ENCODE peak calls at places on chromosomes 11 and 22, in five cellular contexts. One of them, this sample, is unnamed.

GRCh38 chr22:37533995-37534394 is 14.8 kb upstream of the CARD10 start:
- DNase-seq in GM23248: peak
- DNase-seq in CD4-positive, CD25-positive, alpha-beta regulatory T cell: no peak
- DNase-seq in colonic mucosa: no peak
- DNase-seq in IMR-90: peak
- DNase-seq in this sample: no peak

GRCh38 chr11:134411887-134412507 is at the start of gene B3GAT1:
- DNase-seq in colonic mucosa: no peak
- DNase-seq in GM23248: no peak
- DNase-seq in IMR-90: no peak
- DNase-seq in CD4-positive, CD25-positive, alpha-beta regulatory T cell: no peak
- DNase-seq in this sample: no peak

GRCh38 chr11:86477495-86478155 is 102.9 kb downstream of the CCDC81 start:
- DNase-seq in GM23248: peak
- DNase-seq in IMR-90: peak
- DNase-seq in colonic mucosa: no peak
- DNase-seq in CD4-positive, CD25-positive, alpha-beta regulatory T cell: no peak
- DNase-seq in this sample: no peak

GRCh38 chr11:65069217-65069616 is 10.9 kb upstream of the NAALADL1 start:
- DNase-seq in colonic mucosa: no peak
- DNase-seq in CD4-positive, CD25-positive, alpha-beta regulatory T cell: no peak
- DNase-seq in GM23248: no peak
- DNase-seq in IMR-90: peak
- DNase-seq in this sample: no peak

GRCh38 chr11:96309001-96309642 is 33.9 kb downstream of the MAML2 start:
- DNase-seq in colonic mucosa: no peak
- DNase-seq in IMR-90: no peak
- DNase-seq in CD4-positive, CD25-positive, alpha-beta regulatory T cell: no peak
- DNase-seq in GM23248: peak
- DNase-seq in this sample: no peak

GRCh38 chr11:117090111-117090706 is 8.0 kb downstream of the SIK3 start:
- DNase-seq in colonic mucosa: no peak
- DNase-seq in GM23248: no peak
- DNase-seq in IMR-90: no peak
- DNase-seq in CD4-positive, CD25-positive, alpha-beta regulatory T cell: no peak
- DNase-seq in this sample: no peak

GRCh38 chr11:104151404-104152204 is 12.3 kb downstream of the PDGFD start:
- DNase-seq in colonic mucosa: no peak
- DNase-seq in IMR-90: no peak
- DNase-seq in CD4-positive, CD25-positive, alpha-beta regulatory T cell: no peak
- DNase-seq in GM23248: peak
- DNase-seq in this sample: no peak

GRCh38 chr11:66333896-66334604 is 2.2 kb downstream of the RIN1 start:
- DNase-seq in GM23248: no peak
- DNase-seq in CD4-positive, CD25-positive, alpha-beta regulatory T cell: no peak
- DNase-seq in colonic mucosa: no peak
- DNase-seq in IMR-90: no peak
- DNase-seq in this sample: no peak

GRCh38 chr11:113317297-113317696 is 2.9 kb downstream of the TTC12 start:
- DNase-seq in IMR-90: no peak
- DNase-seq in colonic mucosa: no peak
- DNase-seq in CD4-positive, CD25-positive, alpha-beta regulatory T cell: no peak
- DNase-seq in GM23248: no peak
- DNase-seq in this sample: no peak

GRCh38 chr22:29108137-29108536 is 35.3 kb downstream of the KREMEN1 start:
- DNase-seq in CD4-positive, CD25-positive, alpha-beta regulatory T cell: no peak
- DNase-seq in GM23248: peak
- DNase-seq in colonic mucosa: no peak
- DNase-seq in IMR-90: peak
- DNase-seq in this sample: no peak

GRCh38 chr11:10480026-10480425 is 25.0 kb downstream of the AMPD3 start:
- DNase-seq in IMR-90: no peak
- DNase-seq in colonic mucosa: no peak
- DNase-seq in CD4-positive, CD25-positive, alpha-beta regulatory T cell: no peak
- DNase-seq in GM23248: no peak
- DNase-seq in this sample: no peak

GRCh38 chr11:113874920-113875413 is 405 bp downstream of the USP28 start:
- DNase-seq in CD4-positive, CD25-positive, alpha-beta regulatory T cell: peak
- DNase-seq in colonic mucosa: peak
- DNase-seq in GM23248: no peak
- DNase-seq in IMR-90: peak
- DNase-seq in this sample: no peak

GRCh38 chr22:36873614-36874308 is 13.0 kb downstream of the NCF4 start:
- DNase-seq in CD4-positive, CD25-positive, alpha-beta regulatory T cell: peak
- DNase-seq in GM23248: peak
- DNase-seq in colonic mucosa: no peak
- DNase-seq in IMR-90: peak
- DNase-seq in this sample: no peak

GRCh38 chr11:35013514-35014191 is 97.2 kb downstream of the PDHX start:
- DNase-seq in GM23248: peak
- DNase-seq in CD4-positive, CD25-positive, alpha-beta regulatory T cell: peak
- DNase-seq in IMR-90: no peak
- DNase-seq in colonic mucosa: no peak
- DNase-seq in this sample: no peak

GRCh38 chr11:104581246-104581980 is 316.8 kb downstream of the CASP12 start:
- DNase-seq in IMR-90: peak
- DNase-seq in CD4-positive, CD25-positive, alpha-beta regulatory T cell: no peak
- DNase-seq in GM23248: no peak
- DNase-seq in colonic mucosa: no peak
- DNase-seq in this sample: no peak

GRCh38 chr22:39943366-39943765 is 16.8 kb upstream of the TMA7B start:
- DNase-seq in CD4-positive, CD25-positive, alpha-beta regulatory T cell: no peak
- DNase-seq in colonic mucosa: no peak
- DNase-seq in IMR-90: no peak
- DNase-seq in GM23248: no peak
- DNase-seq in this sample: no peak

GRCh38 chr11:124829986-124830385 is 29.8 kb upstream of the MSANTD2 start:
- DNase-seq in colonic mucosa: no peak
- DNase-seq in CD4-positive, CD25-positive, alpha-beta regulatory T cell: no peak
- DNase-seq in IMR-90: peak
- DNase-seq in GM23248: peak
- DNase-seq in this sample: no peak

GRCh38 chr22:41762980-41763779 is 37.3 kb upstream of the CCDC134 start:
- DNase-seq in CD4-positive, CD25-positive, alpha-beta regulatory T cell: peak
- DNase-seq in IMR-90: no peak
- DNase-seq in GM23248: no peak
- DNase-seq in colonic mucosa: peak
- DNase-seq in this sample: no peak

GRCh38 chr11:36186340-36186739 is 102.9 kb downstream of the COMMD9 start:
- DNase-seq in GM23248: peak
- DNase-seq in colonic mucosa: no peak
- DNase-seq in IMR-90: peak
- DNase-seq in CD4-positive, CD25-positive, alpha-beta regulatory T cell: no peak
- DNase-seq in this sample: no peak

GRCh38 chr11:79086056-79086455 is 354.8 kb downstream of the TENM4 start:
- DNase-seq in GM23248: no peak
- DNase-seq in colonic mucosa: no peak
- DNase-seq in CD4-positive, CD25-positive, alpha-beta regulatory T cell: no peak
- DNase-seq in IMR-90: no peak
- DNase-seq in this sample: no peak

GRCh38 chr11:79090191-79090590 is 350.6 kb downstream of the TENM4 start:
- DNase-seq in CD4-positive, CD25-positive, alpha-beta regulatory T cell: no peak
- DNase-seq in GM23248: no peak
- DNase-seq in colonic mucosa: no peak
- DNase-seq in IMR-90: no peak
- DNase-seq in this sample: no peak

GRCh38 chr11:79087957-79088318 is 352.9 kb downstream of the TENM4 start:
- DNase-seq in CD4-positive, CD25-positive, alpha-beta regulatory T cell: no peak
- DNase-seq in IMR-90: no peak
- DNase-seq in colonic mucosa: no peak
- DNase-seq in GM23248: no peak
- DNase-seq in this sample: no peak

GRCh38 chr11:79088967-79089366 is 351.9 kb downstream of the TENM4 start:
- DNase-seq in IMR-90: no peak
- DNase-seq in colonic mucosa: no peak
- DNase-seq in CD4-positive, CD25-positive, alpha-beta regulatory T cell: no peak
- DNase-seq in GM23248: no peak
- DNase-seq in this sample: no peak

DNA sequence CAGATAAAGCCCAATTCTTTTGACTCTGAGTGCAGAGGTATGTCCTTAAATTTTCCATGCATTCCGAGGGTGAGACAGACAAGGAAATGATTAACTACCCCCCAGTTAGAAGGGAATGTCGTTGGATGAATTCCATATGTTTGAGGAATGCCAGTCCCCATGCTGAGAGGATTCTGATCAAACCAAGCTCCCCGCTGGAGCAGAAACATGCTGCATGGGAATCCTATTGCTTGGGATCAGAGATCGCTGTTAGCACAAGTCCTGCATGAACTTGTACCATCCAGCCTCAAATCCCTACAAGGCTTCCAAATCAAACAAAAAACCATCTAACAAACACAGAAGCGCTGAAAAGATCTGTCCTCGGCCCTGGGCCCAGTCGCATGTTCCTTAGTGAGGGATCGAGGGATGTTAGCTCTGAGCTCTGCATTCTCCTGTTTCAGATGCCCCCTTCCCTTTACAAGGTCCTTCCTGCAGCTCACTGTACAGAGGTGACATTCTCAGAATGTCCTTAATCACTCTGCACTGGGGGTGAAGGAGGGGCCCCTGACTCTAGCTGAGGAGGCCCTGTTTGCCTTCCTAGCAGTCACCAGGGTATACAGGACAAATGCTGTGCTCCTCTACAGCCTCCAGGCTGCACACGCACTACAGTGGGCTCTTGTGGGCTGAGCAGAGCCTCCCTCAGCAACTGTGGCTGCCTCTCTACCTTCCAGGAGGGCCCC is 353.4 kb downstream of the TENM4 start:
- DNase-seq in colonic mucosa: no peak
- DNase-seq in CD4-positive, CD25-positive, alpha-beta regulatory T cell: no peak
- DNase-seq in IMR-90: peak
- DNase-seq in GM23248: peak
- DNase-seq in this sample: no peak
- H3K27ac ChIP-seq in colonic mucosa: no peak
- H3K27ac ChIP-seq in CD4-positive, CD25-positive, alpha-beta regulatory T cell: no peak
- H3K27ac ChIP-seq in IMR-90: peak
- H3K27ac ChIP-seq in GM23248: no peak
- H3K27ac ChIP-seq in this sample: no peak

GRCh38 chr22:19773470-19774040 is 13.0 kb downstream of the TBX1 start:
- DNase-seq in IMR-90: no peak
- DNase-seq in GM23248: no peak
- DNase-seq in colonic mucosa: no peak
- DNase-seq in CD4-positive, CD25-positive, alpha-beta regulatory T cell: no peak
- DNase-seq in this sample: no peak
- H3K27ac ChIP-seq in IMR-90: no peak
- H3K27ac ChIP-seq in GM23248: no peak
- H3K27ac ChIP-seq in colonic mucosa: no peak
- H3K27ac ChIP-seq in CD4-positive, CD25-positive, alpha-beta regulatory T cell: no peak
- H3K27ac ChIP-seq in this sample: no peak

GRCh38 chr22:19853058-19853878 is 1.4 kb downstream of the GNB1L start:
- DNase-seq in colonic mucosa: peak
- DNase-seq in GM23248: no peak
- DNase-seq in CD4-positive, CD25-positive, alpha-beta regulatory T cell: no peak
- DNase-seq in IMR-90: no peak
- DNase-seq in this sample: no peak
- H3K27ac ChIP-seq in colonic mucosa: no peak
- H3K27ac ChIP-seq in GM23248: no peak
- H3K27ac ChIP-seq in CD4-positive, CD25-positive, alpha-beta regulatory T cell: peak
- H3K27ac ChIP-seq in IMR-90: peak
- H3K27ac ChIP-seq in this sample: peak

GRCh38 chr11:18581825-18582224 is 6.7 kb downstream of the UEVLD start:
- DNase-seq in IMR-90: no peak
- DNase-seq in colonic mucosa: no peak
- DNase-seq in CD4-positive, CD25-positive, alpha-beta regulatory T cell: no peak
- DNase-seq in GM23248: no peak
- DNase-seq in this sample: no peak
- H3K27ac ChIP-seq in IMR-90: no peak
- H3K27ac ChIP-seq in colonic mucosa: no peak
- H3K27ac ChIP-seq in CD4-positive, CD25-positive, alpha-beta regulatory T cell: no peak
- H3K27ac ChIP-seq in GM23248: no peak
- H3K27ac ChIP-seq in this sample: no peak

GRCh38 chr22:46121079-46121478 is 29.2 kb upstream of the PPARA start:
- DNase-seq in GM23248: no peak
- DNase-seq in CD4-positive, CD25-positive, alpha-beta regulatory T cell: no peak
- DNase-seq in colonic mucosa: no peak
- DNase-seq in IMR-90: no peak
- DNase-seq in this sample: no peak

GRCh38 chr22:46119093-46119728 is 31.1 kb upstream of the PPARA start:
- DNase-seq in CD4-positive, CD25-positive, alpha-beta regulatory T cell: no peak
- DNase-seq in colonic mucosa: no peak
- DNase-seq in GM23248: peak
- DNase-seq in IMR-90: no peak
- DNase-seq in this sample: no peak

GRCh38 chr22:46119729-46120419 is 30.5 kb upstream of the PPARA start:
- DNase-seq in IMR-90: peak
- DNase-seq in GM23248: peak
- DNase-seq in CD4-positive, CD25-positive, alpha-beta regulatory T cell: no peak
- DNase-seq in colonic mucosa: no peak
- DNase-seq in this sample: no peak

GRCh38 chr22:46121523-46122287 is 28.6 kb upstream of the PPARA start:
- DNase-seq in IMR-90: no peak
- DNase-seq in colonic mucosa: no peak
- DNase-seq in GM23248: peak
- DNase-seq in CD4-positive, CD25-positive, alpha-beta regulatory T cell: no peak
- DNase-seq in this sample: no peak

DNA sequence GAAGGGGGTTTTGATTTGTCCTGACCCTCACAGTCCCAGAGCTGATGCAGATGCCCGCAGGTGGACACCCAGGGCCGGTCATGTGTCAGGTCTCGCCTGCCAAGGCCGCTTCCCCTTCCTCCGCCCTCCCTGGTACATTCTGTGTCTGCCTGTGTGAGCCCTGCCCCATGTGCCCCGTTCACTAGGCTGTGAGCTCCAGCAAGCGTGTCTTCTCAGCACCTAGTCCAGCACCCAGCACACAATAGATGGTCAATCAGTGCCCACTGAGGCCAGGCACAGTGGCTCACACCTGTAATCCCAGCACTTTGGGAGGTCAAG is 29.9 kb upstream of the PPARA start:
- DNase-seq in CD4-positive, CD25-positive, alpha-beta regulatory T cell: no peak
- DNase-seq in IMR-90: no peak
- DNase-seq in colonic mucosa: no peak
- DNase-seq in GM23248: no peak
- DNase-seq in this sample: no peak
- H3K27ac ChIP-seq in CD4-positive, CD25-positive, alpha-beta regulatory T cell: no peak
- H3K27ac ChIP-seq in IMR-90: no peak
- H3K27ac ChIP-seq in colonic mucosa: no peak
- H3K27ac ChIP-seq in GM23248: peak
- H3K27ac ChIP-seq in this sample: peak

GRCh38 chr11:68575025-68575665 is 109.2 kb upstream of the GAL start:
- DNase-seq in CD4-positive, CD25-positive, alpha-beta regulatory T cell: peak
- DNase-seq in GM23248: no peak
- DNase-seq in IMR-90: no peak
- DNase-seq in colonic mucosa: no peak
- DNase-seq in this sample: no peak
- H3K27ac ChIP-seq in CD4-positive, CD25-positive, alpha-beta regulatory T cell: no peak
- H3K27ac ChIP-seq in GM23248: peak
- H3K27ac ChIP-seq in IMR-90: no peak
- H3K27ac ChIP-seq in colonic mucosa: no peak
- H3K27ac ChIP-seq in this sample: no peak

This sample was measured in esophagus squamous epithelium.